ENCODE peak calls at places on chromosomes 3 and 15, in five cellular contexts. One of them, this sample, is unnamed.

GRCh38 chr3:132006605-132007204 is 28.1 kb downstream of the CPNE4 start:
- DNase-seq in colonic mucosa: peak
- DNase-seq in cardiac muscle cell: peak
- DNase-seq in lower lobe of right lung: peak
- DNase-seq in ovary: no peak
- DNase-seq in this sample: no peak

GRCh38 chr3:6449099-6449498 is 411.8 kb upstream of the GRM7 start:
- DNase-seq in lower lobe of right lung: no peak
- DNase-seq in ovary: no peak
- DNase-seq in cardiac muscle cell: no peak
- DNase-seq in colonic mucosa: no peak
- DNase-seq in this sample: no peak

GRCh38 chr3:26624209-26624775 is 1.7 kb downstream of the LRRC3B start:
- DNase-seq in ovary: no peak
- DNase-seq in cardiac muscle cell: no peak
- DNase-seq in lower lobe of right lung: no peak
- DNase-seq in colonic mucosa: no peak
- DNase-seq in this sample: no peak

GRCh38 chr3:139106013-139106932 is 61.6 kb upstream of the PRR23C start:
- DNase-seq in colonic mucosa: no peak
- DNase-seq in cardiac muscle cell: no peak
- DNase-seq in lower lobe of right lung: no peak
- DNase-seq in ovary: no peak
- DNase-seq in this sample: no peak

GRCh38 chr3:32334675-32335074 is 57.0 kb upstream of the CMTM7 start:
- DNase-seq in ovary: no peak
- DNase-seq in colonic mucosa: no peak
- DNase-seq in cardiac muscle cell: no peak
- DNase-seq in lower lobe of right lung: no peak
- DNase-seq in this sample: no peak

GRCh38 chr15:77144492-77145070 is 73.7 kb upstream of the TSPAN3 start:
- DNase-seq in colonic mucosa: no peak
- DNase-seq in lower lobe of right lung: no peak
- DNase-seq in cardiac muscle cell: peak
- DNase-seq in ovary: no peak
- DNase-seq in this sample: peak

GRCh38 chr15:62390793-62391543 is 225.9 kb upstream of the C2CD4B start:
- DNase-seq in lower lobe of right lung: peak
- DNase-seq in ovary: peak
- DNase-seq in cardiac muscle cell: peak
- DNase-seq in colonic mucosa: peak
- DNase-seq in this sample: no peak

GRCh38 chr3:128328546-128329458 is 137.9 kb downstream of the DNAJB8 start:
- DNase-seq in colonic mucosa: no peak
- DNase-seq in cardiac muscle cell: no peak
- DNase-seq in ovary: no peak
- DNase-seq in lower lobe of right lung: peak
- DNase-seq in this sample: no peak

GRCh38 chr3:32249184-32249782 is 10.8 kb downstream of the CMTM8 start:
- DNase-seq in ovary: no peak
- DNase-seq in cardiac muscle cell: peak
- DNase-seq in colonic mucosa: no peak
- DNase-seq in lower lobe of right lung: no peak
- DNase-seq in this sample: peak

GRCh38 chr3:172946061-172946460 is 195.0 kb downstream of the SPATA16 start:
- DNase-seq in cardiac muscle cell: no peak
- DNase-seq in ovary: no peak
- DNase-seq in colonic mucosa: no peak
- DNase-seq in lower lobe of right lung: no peak
- DNase-seq in this sample: no peak

DNA sequence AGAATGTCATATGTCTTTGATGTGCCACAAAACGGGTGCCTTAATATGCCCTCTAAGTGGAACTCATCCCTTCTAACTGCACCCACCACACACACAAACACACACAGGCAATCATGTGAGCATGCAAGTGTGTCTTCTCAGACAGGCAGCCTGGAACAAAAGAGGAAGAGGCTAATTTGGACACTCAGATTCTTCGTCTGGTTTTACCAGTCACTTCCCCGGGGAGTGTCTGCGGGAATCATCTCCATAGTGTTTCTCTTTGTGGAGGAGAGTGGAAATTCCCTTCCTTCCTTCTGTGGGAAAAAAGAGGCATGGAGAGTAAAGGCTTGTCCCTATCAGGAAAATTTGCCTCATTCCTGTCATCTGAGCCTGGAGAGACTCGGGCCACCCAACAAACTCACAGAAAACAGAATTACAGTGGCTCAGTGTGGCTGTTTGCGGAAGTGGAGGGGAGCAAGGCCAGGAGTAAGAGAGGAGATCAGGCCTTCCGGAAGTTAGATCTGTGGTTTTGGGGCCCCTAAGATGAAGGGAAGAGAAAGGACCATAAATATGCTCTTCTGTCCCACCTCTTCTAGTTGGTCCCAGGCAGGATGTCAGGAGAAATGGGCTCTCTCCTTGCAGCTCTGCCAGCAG is 212.6 kb upstream of the SEMA6D start:
- DNase-seq in colonic mucosa: no peak
- DNase-seq in ovary: no peak
- DNase-seq in cardiac muscle cell: no peak
- DNase-seq in lower lobe of right lung: peak
- DNase-seq in this sample: no peak
- H3K4me3 ChIP-seq in colonic mucosa: no peak
- H3K4me3 ChIP-seq in ovary: no peak
- H3K4me3 ChIP-seq in cardiac muscle cell: no peak
- H3K4me3 ChIP-seq in lower lobe of right lung: no peak
- H3K4me3 ChIP-seq in this sample: no peak

DNA sequence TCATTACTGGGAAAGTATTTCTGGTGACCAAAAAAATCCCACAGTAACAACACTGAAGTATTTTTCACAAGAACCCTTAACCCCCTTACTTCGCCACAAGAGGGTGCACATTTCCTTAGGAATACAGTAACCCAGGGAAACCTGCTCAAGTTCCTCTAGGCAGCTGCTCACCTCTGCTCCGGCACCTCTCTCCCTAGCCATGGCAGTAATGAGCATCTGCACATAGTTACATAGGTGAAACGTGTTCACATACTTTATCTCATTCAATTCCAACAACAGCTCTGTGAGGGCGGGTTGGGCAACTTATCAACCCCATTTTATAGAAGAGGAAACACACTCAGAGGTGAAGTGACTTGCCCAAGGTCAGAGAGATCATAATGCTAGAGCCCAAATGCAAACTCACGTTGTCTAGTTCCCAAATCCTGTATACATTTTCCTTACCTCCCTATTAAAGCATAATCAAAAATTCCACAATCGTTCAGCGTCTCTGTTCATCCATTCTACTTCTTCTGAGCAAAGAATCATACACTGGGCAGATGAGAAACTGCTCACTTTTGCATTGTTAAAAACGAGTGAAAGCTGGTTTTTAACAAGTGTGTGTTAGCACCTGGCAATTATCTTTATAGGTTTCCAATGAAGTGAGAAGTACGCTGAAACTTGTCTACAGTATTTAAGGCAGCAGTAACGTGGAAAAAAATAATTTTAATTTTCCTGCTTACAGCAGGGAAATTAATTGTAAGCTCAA is 90.7 kb downstream of the IGF2BP2 start:
- DNase-seq in colonic mucosa: peak
- DNase-seq in lower lobe of right lung: no peak
- DNase-seq in ovary: peak
- DNase-seq in cardiac muscle cell: peak
- DNase-seq in this sample: no peak
- TF ChIP-seq CTCF in colonic mucosa: peak
- TF ChIP-seq CTCF in lower lobe of right lung: peak
- TF ChIP-seq CTCF in ovary: no peak
- TF ChIP-seq CTCF in cardiac muscle cell: peak
- TF ChIP-seq CTCF in this sample: peak

DNA sequence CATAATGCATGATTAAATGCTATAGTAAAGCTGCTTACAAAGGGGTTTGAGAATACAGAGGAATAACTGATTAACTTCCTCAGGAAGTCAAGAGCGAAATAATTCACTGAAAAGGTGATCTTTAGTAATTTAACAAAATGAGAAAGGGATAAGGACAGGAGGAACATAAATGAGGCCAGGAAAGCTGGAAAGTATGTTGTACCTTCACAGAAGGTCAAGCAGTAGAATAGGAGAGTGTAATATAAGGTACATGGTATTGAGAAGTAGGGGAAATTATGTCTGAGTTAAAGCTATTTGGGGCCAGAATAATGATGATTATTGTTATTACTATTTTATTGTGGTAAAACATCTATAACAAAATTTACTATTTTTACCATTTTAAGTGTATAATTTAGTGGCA is 19.2 kb downstream of the GOLM2 start:
- DNase-seq in cardiac muscle cell: no peak
- DNase-seq in lower lobe of right lung: no peak
- DNase-seq in colonic mucosa: no peak
- DNase-seq in ovary: no peak
- DNase-seq in this sample: no peak
- H3K4me3 ChIP-seq in cardiac muscle cell: no peak
- H3K4me3 ChIP-seq in lower lobe of right lung: no peak
- H3K4me3 ChIP-seq in colonic mucosa: no peak
- H3K4me3 ChIP-seq in ovary: no peak
- H3K4me3 ChIP-seq in this sample: no peak

DNA sequence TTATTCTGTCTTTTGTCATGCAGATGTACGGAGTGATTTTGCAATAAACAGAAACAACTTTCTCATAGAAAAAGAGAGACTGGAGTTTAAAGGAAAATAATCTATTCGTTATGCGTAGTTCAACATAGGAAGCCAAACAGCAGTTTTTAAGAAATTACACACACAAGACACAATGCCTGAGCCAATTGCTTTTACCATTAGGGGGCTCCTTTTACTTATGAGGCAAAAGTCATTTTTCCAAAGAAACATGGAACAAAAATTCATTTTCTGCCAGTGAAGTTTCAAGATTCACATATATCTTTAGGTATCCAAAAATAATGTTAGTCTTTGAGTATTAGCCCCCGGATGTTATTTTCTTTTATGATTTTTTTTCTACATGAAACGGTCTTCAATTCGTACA is 10.7 kb downstream of the CNTN6 start:
- DNase-seq in colonic mucosa: no peak
- DNase-seq in lower lobe of right lung: no peak
- DNase-seq in cardiac muscle cell: no peak
- DNase-seq in ovary: no peak
- DNase-seq in this sample: no peak
- TF ChIP-seq CTCF in colonic mucosa: no peak
- TF ChIP-seq CTCF in lower lobe of right lung: no peak
- TF ChIP-seq CTCF in cardiac muscle cell: no peak
- TF ChIP-seq CTCF in ovary: no peak
- TF ChIP-seq CTCF in this sample: peak

DNA sequence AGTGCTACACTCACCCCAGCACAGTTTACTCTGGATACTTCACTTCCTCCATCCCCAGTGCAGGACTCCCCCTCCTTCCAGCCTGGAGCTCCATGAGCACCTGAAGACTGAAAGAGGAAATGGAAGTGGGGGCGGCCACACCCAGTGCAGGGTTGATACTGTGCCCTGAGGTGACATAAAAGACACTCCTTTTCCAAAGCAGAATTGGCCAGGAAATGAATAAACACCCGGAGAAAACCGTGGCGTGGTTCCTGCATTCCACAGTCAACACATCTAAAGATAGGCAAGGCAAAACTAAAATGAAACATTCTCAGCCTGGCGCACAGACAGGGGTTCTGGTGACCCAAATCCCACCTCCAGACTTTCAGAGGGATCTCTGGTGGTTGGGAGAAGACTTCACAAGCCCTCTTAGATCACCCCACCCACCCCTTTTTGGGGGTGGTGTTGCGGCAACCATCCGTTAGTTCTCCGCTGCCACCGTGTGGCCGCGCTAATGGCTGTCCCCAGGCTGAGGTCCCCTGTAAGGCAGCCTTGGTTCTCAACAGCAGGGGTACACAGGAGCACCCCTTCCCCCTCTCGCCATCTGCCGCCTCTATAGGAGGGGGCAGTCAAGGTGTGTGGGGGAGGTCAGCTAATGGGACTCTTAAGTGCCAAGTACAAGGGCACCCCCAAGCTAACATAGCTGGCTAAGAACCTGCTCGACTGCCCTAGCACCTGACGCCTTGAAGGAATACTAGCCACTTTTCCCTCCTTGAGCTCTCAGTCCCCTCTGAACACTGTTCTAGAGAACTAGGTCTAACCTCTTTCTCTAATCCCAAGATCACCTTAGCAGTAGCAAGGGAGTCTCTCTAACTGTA is 2.6 kb upstream of the MST1R start:
- DNase-seq in lower lobe of right lung: peak
- DNase-seq in cardiac muscle cell: peak
- DNase-seq in ovary: peak
- DNase-seq in colonic mucosa: peak
- DNase-seq in this sample: no peak
- H3K4me3 ChIP-seq in lower lobe of right lung: peak
- H3K4me3 ChIP-seq in cardiac muscle cell: no peak
- H3K4me3 ChIP-seq in ovary: no peak
- H3K4me3 ChIP-seq in colonic mucosa: peak
- H3K4me3 ChIP-seq in this sample: peak

GRCh38 chr15:28021281-28022039 is 77.7 kb downstream of the OCA2 start:
- DNase-seq in ovary: no peak
- DNase-seq in lower lobe of right lung: peak
- DNase-seq in cardiac muscle cell: peak
- DNase-seq in colonic mucosa: peak
- DNase-seq in this sample: peak
- TF ChIP-seq CTCF in ovary: no peak
- TF ChIP-seq CTCF in lower lobe of right lung: peak
- TF ChIP-seq CTCF in cardiac muscle cell: peak
- TF ChIP-seq CTCF in colonic mucosa: peak
- TF ChIP-seq CTCF in this sample: peak

DNA sequence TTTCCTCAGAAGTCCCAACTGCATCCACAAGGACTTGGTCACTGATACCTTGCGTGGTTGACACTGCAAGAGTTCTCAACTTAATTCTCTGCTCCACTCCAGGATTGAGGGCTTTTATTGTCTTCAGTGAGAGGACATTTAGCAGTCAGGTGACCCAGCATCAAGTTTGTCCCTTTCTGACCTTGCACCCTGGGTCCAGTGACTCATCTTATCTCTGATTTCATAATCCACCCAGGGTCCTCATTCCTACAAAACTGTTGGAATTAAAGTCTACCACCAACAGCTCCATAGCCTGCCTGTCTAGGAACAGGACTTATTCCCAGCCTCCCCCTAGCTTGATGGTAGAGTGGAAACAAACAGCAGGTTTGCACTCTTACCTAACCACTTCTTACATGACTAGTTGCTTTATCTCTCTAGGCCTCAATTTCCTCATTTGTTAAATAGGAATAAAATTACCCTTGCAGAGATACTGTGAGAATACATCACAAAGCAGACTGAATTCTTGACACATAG is 151.3 kb upstream of the LPP start:
- DNase-seq in ovary: no peak
- DNase-seq in colonic mucosa: no peak
- DNase-seq in cardiac muscle cell: no peak
- DNase-seq in lower lobe of right lung: no peak
- DNase-seq in this sample: no peak
- H3K4me3 ChIP-seq in ovary: no peak
- H3K4me3 ChIP-seq in colonic mucosa: no peak
- H3K4me3 ChIP-seq in cardiac muscle cell: no peak
- H3K4me3 ChIP-seq in lower lobe of right lung: no peak
- H3K4me3 ChIP-seq in this sample: no peak